ENCODE peak calls at places on chromosome 1, in five cellular contexts. G is GM12878, Y is A549, J is K562, S is endothelial cell of umbilical vein. C is an unnamed sample.

GRCh38 chr1:38827299-38827698 is 32.3 kb downstream of the RRAGC start:
- DNase-seq in G (no peak), Y (no peak), J (no peak), S (no peak), C (no peak)

GRCh38 chr1:86765073-86765472 is 60.7 kb downstream of the SH3GLB1 start:
- DNase-seq in G (no peak), Y (no peak), J (peak), S (no peak), C (no peak)

GRCh38 chr1:165833358-165833757 is 5.9 kb downstream of the UCK2 start:
- DNase-seq in G (no peak), Y (no peak), J (no peak), S (no peak), C (no peak)

GRCh38 chr1:182624582-182624981 is 20.4 kb upstream of the RGS16 start:
- DNase-seq in G (no peak), Y (no peak), J (no peak), S (no peak), C (peak)

GRCh38 chr1:23254584-23254983 is 37.3 kb upstream of the HTR1D start:
- DNase-seq in G (no peak), Y (no peak), J (no peak), S (no peak), C (no peak)

GRCh38 chr1:201222125-201222524 is 31.5 kb downstream of the IGFN1 start:
- DNase-seq in G (no peak), Y (no peak), J (no peak), S (no peak), C (no peak)

GRCh38 chr1:162720996-162721395 is 69.5 kb upstream of the HSD17B7 start:
- DNase-seq in G (no peak), Y (no peak), J (no peak), S (no peak), C (no peak)

GRCh38 chr1:41978986-41979385 is 60.3 kb upstream of the HIVEP3 start:
- DNase-seq in G (no peak), Y (no peak), J (no peak), S (no peak), C (no peak)

GRCh38 chr1:221823566-221823965 is 81.7 kb upstream of the DUSP10 start:
- DNase-seq in G (no peak), Y (no peak), J (no peak), S (no peak), C (no peak)

GRCh38 chr1:9920606-9921005 is 10.5 kb upstream of the CTNNBIP1 start:
- DNase-seq in G (no peak), Y (no peak), J (no peak), S (no peak), C (no peak)

GRCh38 chr1:178275083-178275482 is 181.2 kb downstream of the RASAL2 start:
- DNase-seq in G (no peak), Y (no peak), J (no peak), S (peak), C (no peak)

GRCh38 chr1:54080598-54081049 is 27.2 kb downstream of the TCEANC2 start:
- DNase-seq in G (no peak), Y (no peak), J (no peak), S (no peak), C (no peak)

GRCh38 chr1:209106237-209106741 is 477.2 kb upstream of the CAMK1G start:
- DNase-seq in G (no peak), Y (no peak), J (no peak), S (no peak), C (no peak)

GRCh38 chr1:62637392-62638105 is 40.2 kb downstream of the ANGPTL3 start:
- DNase-seq in G (no peak), Y (no peak), J (peak), S (no peak), C (peak)

GRCh38 chr1:237482777-237483176 is 407.9 kb downstream of the ZP4 start:
- DNase-seq in G (no peak), Y (no peak), J (no peak), S (no peak), C (no peak)

GRCh38 chr1:162779043-162779442 is 11.5 kb upstream of the HSD17B7 start:
- DNase-seq in G (no peak), Y (no peak), J (no peak), S (no peak), C (no peak)

GRCh38 chr1:208085655-208086054 is 158.5 kb downstream of the PLXNA2 start:
- DNase-seq in G (no peak), Y (no peak), J (no peak), S (no peak), C (no peak)

DNA sequence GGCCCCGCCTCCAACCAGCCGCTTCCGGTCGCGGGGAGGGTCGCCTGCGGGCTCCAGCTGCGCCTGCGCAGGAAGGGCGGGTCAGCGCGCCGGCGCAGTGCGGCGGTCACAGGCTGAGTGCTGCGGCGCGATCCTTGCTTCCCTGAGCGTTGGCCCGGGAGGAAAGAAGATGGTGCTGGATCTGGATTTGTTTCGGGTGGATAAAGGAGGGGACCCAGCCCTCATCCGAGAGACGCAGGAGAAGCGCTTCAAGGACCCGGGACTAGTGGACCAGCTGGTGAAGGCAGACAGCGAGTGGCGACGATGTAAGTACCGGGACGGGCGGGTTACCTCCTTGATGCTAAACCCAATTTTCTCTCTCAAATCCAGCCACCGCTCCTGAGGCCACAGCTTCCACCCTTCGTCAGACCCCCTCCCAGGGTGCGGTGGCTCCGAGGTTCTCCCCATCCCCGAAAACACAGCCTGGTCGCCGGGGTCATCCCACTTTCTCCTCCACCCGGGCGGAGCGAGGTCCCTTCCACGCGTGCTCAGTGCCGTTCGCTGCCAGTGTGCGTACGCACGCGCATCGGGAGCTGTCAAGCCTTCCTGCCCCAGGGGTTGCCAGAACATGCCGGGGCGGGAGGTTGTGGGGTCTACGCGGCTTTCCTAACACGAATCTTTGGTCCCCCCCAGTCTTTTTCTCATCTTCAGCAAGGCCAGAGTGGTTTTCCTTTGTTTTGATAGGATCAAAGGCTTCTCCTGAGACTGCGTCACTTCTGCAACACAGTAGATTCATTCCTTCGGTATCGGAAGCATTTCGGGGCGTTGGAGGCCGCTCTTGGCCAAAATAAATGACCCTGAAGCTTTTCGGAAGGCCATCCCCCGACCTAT is at the start of gene SARS1:
- DNase-seq in G (peak), Y (peak), J (peak), S (peak), C (peak)
- TF ChIP-seq POLR2A in G (peak), Y (peak), J (peak), S (peak), C (peak)

GRCh38 chr1:234618726-234619049 is 8.7 kb upstream of the IRF2BP2 start:
- DNase-seq in G (no peak), Y (no peak), J (no peak), S (no peak), C (no peak)
- TF ChIP-seq MYC in G (no peak), Y (no peak), J (no peak), S (no peak), C (no peak)

GRCh38 chr1:203274603-203275381 is 30.5 kb upstream of the BTG2 start:
- DNase-seq in G (no peak), Y (no peak), J (no peak), S (no peak), C (no peak)

GRCh38 chr1:203276408-203276807 is 28.9 kb upstream of the BTG2 start:
- DNase-seq in G (no peak), Y (no peak), J (no peak), S (no peak), C (no peak)

GRCh38 chr1:203276916-203277535 is 28.3 kb upstream of the BTG2 start:
- DNase-seq in G (no peak), Y (no peak), J (no peak), S (no peak), C (no peak)

GRCh38 chr1:203273869-203274602 is 31.3 kb upstream of the BTG2 start:
- DNase-seq in G (no peak), Y (no peak), J (no peak), S (no peak), C (no peak)

GRCh38 chr1:203275656-203276272 is 29.6 kb upstream of the BTG2 start:
- DNase-seq in G (no peak), Y (no peak), J (no peak), S (no peak), C (no peak)
- TF ChIP-seq MAX in G (no peak), Y (no peak), J (no peak), S (no peak), C (no peak)

DNA sequence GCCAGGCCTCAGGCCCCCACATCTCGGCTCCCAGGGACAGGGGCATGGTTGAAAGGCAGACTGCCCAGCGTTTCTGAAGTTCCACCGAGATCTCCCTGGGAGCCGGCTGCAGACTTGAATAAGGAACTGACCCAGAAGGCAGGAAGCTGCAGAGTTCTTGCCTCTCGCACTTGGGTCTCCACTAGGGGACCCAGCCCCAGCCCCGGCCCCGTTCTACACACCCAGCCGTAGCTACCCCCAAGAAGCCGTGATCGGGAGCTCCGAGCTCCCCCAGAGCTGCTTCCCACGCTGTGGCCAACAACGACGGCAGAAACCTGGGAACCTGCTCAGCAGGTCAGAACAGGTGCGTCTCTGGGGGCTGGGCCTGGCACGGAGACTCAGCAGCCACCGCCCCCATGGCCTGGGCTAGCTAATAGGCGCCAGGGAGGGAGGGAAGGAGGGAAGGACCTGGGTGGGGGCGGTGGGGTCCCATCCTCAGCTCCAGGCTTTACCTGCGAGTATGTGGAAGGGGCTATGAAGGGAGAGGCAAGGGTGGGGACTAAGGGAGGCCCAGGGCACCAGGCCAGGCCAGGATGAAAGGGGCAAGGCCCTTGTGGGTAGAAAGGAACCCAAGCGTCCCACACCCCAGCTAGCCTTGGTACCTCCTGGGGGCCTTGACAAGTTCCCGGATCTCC is at the start of gene NECTIN4:
- DNase-seq in G (no peak), Y (no peak), J (no peak), S (no peak), C (no peak)
- TF ChIP-seq POLR2A in G (no peak), Y (no peak), J (no peak), S (no peak), C (no peak)

DNA sequence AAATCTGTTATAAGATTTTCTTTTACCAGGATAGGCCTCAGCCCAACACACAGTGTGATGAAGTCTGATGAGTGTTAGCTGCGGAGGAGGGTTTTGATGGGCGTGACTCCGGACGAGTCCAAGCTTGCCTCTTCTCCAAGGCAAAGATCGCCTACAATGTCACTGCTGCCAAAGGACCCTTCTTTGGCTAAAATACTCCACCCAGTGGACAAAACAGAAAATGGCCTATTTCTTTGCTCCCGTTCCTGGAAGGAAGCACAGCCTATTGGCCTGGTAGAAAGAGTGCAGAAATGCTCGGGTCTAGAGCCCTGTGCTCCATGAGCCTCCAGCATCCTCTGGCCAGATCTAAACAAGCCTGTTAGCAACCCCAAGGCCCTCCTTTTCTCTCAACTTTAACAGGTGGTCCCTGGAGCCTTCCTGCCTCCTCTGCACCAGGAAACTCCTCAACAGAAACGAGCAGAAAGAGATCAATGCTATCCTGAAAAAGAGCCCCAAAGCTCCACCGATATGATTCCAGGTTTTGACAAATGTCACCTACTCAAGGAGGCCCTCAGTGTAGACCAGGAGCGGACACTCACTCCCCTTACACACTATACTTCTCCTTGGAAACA is 3.4 kb upstream of the CASQ2 start:
- DNase-seq in G (peak), Y (peak), J (peak), S (peak), C (peak)
- TF ChIP-seq MYC in G (no peak), Y (no peak), J (no peak), S (no peak), C (no peak)

GRCh38 chr1:12383786-12384185 is 154.0 kb downstream of the VPS13D start:
- DNase-seq in G (no peak), Y (no peak), J (no peak), S (no peak), C (no peak)

GRCh38 chr1:12383001-12383400 is 153.2 kb downstream of the VPS13D start:
- DNase-seq in G (no peak), Y (no peak), J (no peak), S (no peak), C (no peak)

GRCh38 chr1:12387641-12388040 is 157.8 kb downstream of the VPS13D start:
- DNase-seq in G (no peak), Y (no peak), J (no peak), S (no peak), C (peak)

GRCh38 chr1:12384836-12385456 is 155.1 kb downstream of the VPS13D start:
- DNase-seq in G (no peak), Y (no peak), J (no peak), S (peak), C (no peak)

GRCh38 chr1:12386130-12386529 is 156.3 kb downstream of the VPS13D start:
- DNase-seq in G (no peak), Y (no peak), J (no peak), S (no peak), C (no peak)
- TF ChIP-seq MAX in G (no peak), Y (no peak), J (no peak), S (no peak), C (no peak)